ENCODE peak calls at places on chromosomes 4 and X, in seven cellular contexts. P, B, U, N, W, H and X are unnamed samples.

GRCh38 chr4:56374956-56375355 is 12.3 kb downstream of the AASDH start:
- DNase-seq in P (no peak), B (no peak), U (no peak), N (no peak), W (no peak), H (no peak), X (no peak)

GRCh38 chr4:149409186-149410056 is 406.2 kb downstream of the IQCM start:
- DNase-seq in P (no peak), B (no peak), U (peak; percentile 38), N (peak; percentile 42), W (peak; percentile 51), H (peak; percentile 82), X (peak; percentile 89)

GRCh38 chrX:140762061-140762460 is 52.5 kb downstream of the LINC00632 start:
- DNase-seq in P (peak; percentile 13), B (peak; percentile 74), U (peak; percentile 74), N (peak; percentile 32), W (no peak), H (no peak), X (peak; percentile 78)

GRCh38 chr4:40515037-40515397 is 114.6 kb downstream of the RBM47 start:
- DNase-seq in P (no peak), B (no peak), U (peak; percentile 7), N (no peak), W (no peak), H (no peak), X (no peak)

GRCh38 chr4:78070731-78071282 is 13.7 kb downstream of the FRAS1 start:
- DNase-seq in P (no peak), B (no peak), U (no peak), N (no peak), W (no peak), H (no peak), X (no peak)

GRCh38 chr4:77819836-77820679 is 890 bp upstream of the CNOT6L start:
- DNase-seq in P (peak; percentile 88), B (peak; percentile 94), U (peak; percentile 70), N (peak; percentile 85), W (peak; percentile 94), H (peak; percentile 99), X (peak; percentile 83)

GRCh38 chrX:13167444-13168207 is 123.2 kb upstream of the FAM9C start:
- DNase-seq in P (no peak), B (peak; percentile 67), U (peak; percentile 22), N (peak; percentile 48), W (no peak), H (no peak), X (peak; percentile 77)

GRCh38 chr4:5365071-5366008 is 314.1 kb downstream of the STK32B start:
- DNase-seq in P (peak; percentile 27), B (no peak), U (peak; percentile 97), N (peak; percentile 9), W (no peak), H (peak; percentile 87), X (peak; percentile 59)

GRCh38 chr4:24210332-24210902 is 320.6 kb upstream of the PPARGC1A start:
- DNase-seq in P (peak; percentile 16), B (peak; percentile 78), U (peak; percentile 96), N (peak; percentile 98), W (no peak), H (peak; percentile 88), X (peak; percentile 70)

GRCh38 chr4:138938371-138938699 is 77.2 kb upstream of the NOCT start:
- DNase-seq in P (no peak), B (no peak), U (peak; percentile 65), N (peak; percentile 32), W (no peak), H (no peak), X (peak; percentile 74)

GRCh38 chr4:86506591-86506990 is 87.5 kb upstream of the PTPN13 start:
- DNase-seq in P (no peak), B (no peak), U (no peak), N (no peak), W (no peak), H (no peak), X (no peak)

GRCh38 chr4:168886361-168886760 is 123.7 kb downstream of the CBR4 start:
- DNase-seq in P (no peak), B (no peak), U (peak; percentile 81), N (peak; percentile 54), W (no peak), H (no peak), X (peak; percentile 38)

GRCh38 chr4:65671402-65671801 is 1.1 kb upstream of the EPHA5 start:
- DNase-seq in P (no peak), B (no peak), U (no peak), N (no peak), W (no peak), H (no peak), X (no peak)

GRCh38 chr4:72326692-72327632 is 242.1 kb downstream of the ADAMTS3 start:
- DNase-seq in P (no peak), B (no peak), U (peak; percentile 42), N (no peak), W (no peak), H (no peak), X (peak; percentile 66)

GRCh38 chrX:22795680-22796079 is 204.1 kb upstream of the DDX53 start:
- DNase-seq in P (no peak), B (no peak), U (no peak), N (no peak), W (no peak), H (no peak), X (no peak)

GRCh38 chr4:153295131-153295755 is 49.2 kb upstream of the MND1 start:
- DNase-seq in P (no peak), B (no peak), U (no peak), N (no peak), W (no peak), H (no peak), X (no peak)

GRCh38 chr4:57020467-57021101 is 41.9 kb downstream of the POLR2B start:
- DNase-seq in P (no peak), B (no peak), U (peak; percentile 94), N (peak; percentile 78), W (no peak), H (no peak), X (peak; percentile 94)

GRCh38 chr4:112282860-112283667 is 2.6 kb downstream of the TIFA start:
- DNase-seq in P (no peak), B (no peak), U (no peak), N (no peak), W (no peak), H (no peak), X (no peak)

GRCh38 chr4:155906554-155907247 is 3.2 kb downstream of the TDO2 start:
- DNase-seq in P (peak; percentile 11), B (peak; percentile 65), U (peak; percentile 99), N (peak; percentile 94), W (no peak), H (no peak), X (peak; percentile 97)

GRCh38 chr4:153485374-153485773 is 19.2 kb downstream of the TMEM131L start:
- DNase-seq in P (no peak), B (no peak), U (no peak), N (no peak), W (no peak), H (no peak), X (no peak)

GRCh38 chr4:15953625-15954024 is 9.3 kb downstream of the FGFBP2 start:
- DNase-seq in P (no peak), B (no peak), U (no peak), N (no peak), W (no peak), H (no peak), X (no peak)

GRCh38 chrX:357693-358471 is 28.8 kb downstream of the PPP2R3B start:
- DNase-seq in P (no peak), B (no peak), U (peak; percentile 60), N (peak; percentile 61), W (peak; percentile 13), H (no peak), X (peak; percentile 68)

GRCh38 chr4:93830090-93830818 is 1.7 kb downstream of the ATOH1 start:
- DNase-seq in P (no peak), B (no peak), U (no peak), N (no peak), W (no peak), H (no peak), X (no peak)

GRCh38 chr4:93827272-93827947 is 1.1 kb upstream of the ATOH1 start:
- DNase-seq in P (no peak), B (no peak), U (no peak), N (no peak), W (no peak), H (no peak), X (no peak)

GRCh38 chr4:93828830-93829530 is 427 bp downstream of the ATOH1 start:
- DNase-seq in P (no peak), B (no peak), U (no peak), N (no peak), W (no peak), H (no peak), X (no peak)

GRCh38 chr4:93829531-93830089 is 1.1 kb downstream of the ATOH1 start:
- DNase-seq in P (no peak), B (no peak), U (no peak), N (no peak), W (no peak), H (no peak), X (no peak)

GRCh38 chr4:93828332-93828829 is at the start of gene ATOH1:
- DNase-seq in P (no peak), B (no peak), U (no peak), N (no peak), W (no peak), H (no peak), X (no peak)
- H3K4me3 ChIP-seq in P (peak within 1 kb of the TSS; percentile 33), B (peak within 1 kb of the TSS; percentile 54), U (peak within 1 kb of the TSS; percentile 17), N (peak within 1 kb of the TSS; percentile 13), W (peak within 1 kb of the TSS; percentile 63), H (no peak within 1 kb of the TSS), X (peak within 1 kb of the TSS; percentile 21)

GRCh38 chr4:174157106-174157607 is 126.3 kb downstream of the FBXO8 start:
- DNase-seq in P (no peak), B (no peak), U (no peak), N (peak; percentile 23), W (no peak), H (no peak), X (peak; percentile 52)

GRCh38 chr4:174152717-174153466 is 130.6 kb downstream of the FBXO8 start:
- DNase-seq in P (no peak), B (no peak), U (no peak), N (no peak), W (no peak), H (no peak), X (peak; percentile 37)

GRCh38 chr4:174154455-174154854 is 129.0 kb downstream of the FBXO8 start:
- DNase-seq in P (no peak), B (no peak), U (peak; percentile 76), N (peak; percentile 79), W (no peak), H (no peak), X (peak; percentile 74)

GRCh38 chr4:174156239-174156826 is 127.1 kb downstream of the FBXO8 start:
- DNase-seq in P (no peak), B (no peak), U (peak; percentile 38), N (peak; percentile 35), W (no peak), H (no peak), X (peak; percentile 81)
- TF ChIP-seq CTCF in P (peak; percentile 54), B (peak; percentile 58), U (peak; percentile 54), N (peak; percentile 69), W (peak; percentile 73), H (no peak), X (peak; percentile 80)

DNA sequence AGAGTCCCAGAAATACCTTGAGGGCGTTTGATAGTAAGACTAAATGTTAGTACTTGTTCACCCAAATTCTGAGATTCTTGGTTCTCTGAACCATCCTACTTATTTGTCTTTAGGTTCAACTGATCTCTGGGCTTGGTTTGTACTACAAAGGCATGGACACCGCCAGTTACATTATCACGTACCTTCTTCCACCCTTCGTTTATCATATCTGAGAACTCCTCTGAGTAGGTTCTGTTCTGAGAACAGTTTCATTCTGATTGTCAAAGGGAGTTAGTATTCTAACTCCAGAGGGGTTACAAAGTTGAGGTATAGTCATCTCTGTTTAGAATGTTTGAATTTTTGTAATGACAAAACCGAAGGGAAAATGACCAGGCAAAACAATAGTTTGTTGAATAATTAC is 19.3 kb downstream of the ZFX start:
- DNase-seq in P (no peak), B (no peak), U (no peak), N (no peak), W (no peak), H (no peak), X (no peak)
- H3K4me3 ChIP-seq in P (no peak overlapping the region), B (no peak overlapping the region), U (no peak overlapping the region), N (no peak overlapping the region), W (no peak overlapping the region), H (no peak overlapping the region), X (no peak overlapping the region)

GRCh38 chrX:153463556-153463955 is 6.8 kb downstream of the HAUS7 start:
- DNase-seq in P (no peak), B (no peak), U (no peak), N (no peak), W (no peak), H (no peak), X (no peak)
- TF ChIP-seq CTCF in P (no peak), B (no peak), U (no peak), N (no peak), W (no peak), H (no peak), X (no peak)